ENCODE peak calls at places on chromosome 18, in six cellular contexts. C, A, S, E, P and N are unnamed samples.
A peak's percentile ranks its signal among the peaks of the same experiment; 100 is the strongest.

GRCh38 chr18:55256568-55257289 is 297.5 kb upstream of the CCDC68 start:
- DNase-seq in P (no peak), S (no peak), C (no peak), A (no peak), E (no peak), N (no peak)

GRCh38 chr18:5395860-5396448 is 100.4 kb upstream of the ZBTB14 start:
- DNase-seq in E (no peak), C (no peak), S (no peak), A (no peak), P (no peak), N (no peak)

GRCh38 chr18:35469696-35470095 is 28.1 kb downstream of the INO80C start:
- DNase-seq in E (no peak), P (no peak), C (no peak), A (no peak), S (no peak), N (no peak)

GRCh38 chr18:66749475-66750035 is 145.7 kb upstream of the CDH19 start:
- DNase-seq in C (peak; percentile 35), E (no peak), P (no peak), S (no peak), A (no peak), N (no peak)

GRCh38 chr18:79912409-79912991 is 39.0 kb downstream of the SLC66A2 start:
- DNase-seq in C (no peak), S (peak; percentile 43), A (no peak), E (peak; percentile 13), P (no peak), N (no peak)

GRCh38 chr18:51614967-51615571 is 417.6 kb upstream of the MEX3C start:
- DNase-seq in C (no peak), E (peak; percentile 63), S (no peak), P (no peak), A (no peak), N (no peak)

GRCh38 chr18:9184998-9185613 is 48.5 kb downstream of the ANKRD12 start:
- DNase-seq in E (no peak), P (no peak), C (no peak), A (no peak), S (no peak), N (no peak)

GRCh38 chr18:54392621-54393023 is 34.9 kb downstream of the C18orf54 start:
- DNase-seq in A (no peak), P (no peak), E (peak; percentile 86), S (peak; percentile 52), C (peak; percentile 94), N (peak; percentile 69)

GRCh38 chr18:22250591-22250996 is 81.2 kb downstream of the GATA6 start:
- DNase-seq in E (no peak), A (no peak), S (no peak), P (no peak), C (peak; percentile 23), N (no peak)

GRCh38 chr18:59907172-59907571 is 7.4 kb downstream of the PMAIP1 start:
- DNase-seq in E (no peak), A (no peak), C (peak; percentile 67), S (no peak), P (no peak), N (peak; percentile 20)

GRCh38 chr18:58367425-58368140 is 261.3 kb downstream of the ALPK2 start:
- DNase-seq in E (no peak), C (no peak), A (no peak), S (no peak), P (no peak), N (no peak)

GRCh38 chr18:78918707-78919106 is 60.9 kb upstream of the SALL3 start:
- DNase-seq in C (no peak), A (no peak), S (no peak), E (no peak), P (no peak), N (no peak)

GRCh38 chr18:5546660-5547059 is 2.9 kb upstream of the EPB41L3 start:
- DNase-seq in S (peak; percentile 75), C (peak; percentile 55), A (no peak), P (no peak), E (peak; percentile 68), N (no peak)

GRCh38 chr18:59921384-59921891 is 21.6 kb downstream of the PMAIP1 start:
- DNase-seq in S (no peak), C (no peak), E (no peak), P (no peak), A (no peak), N (no peak)

GRCh38 chr18:26493021-26493420 is 55.3 kb downstream of the KCTD1 start:
- DNase-seq in C (no peak), E (no peak), P (no peak), A (no peak), S (no peak), N (no peak)

GRCh38 chr18:30929718-30930117 is 112.8 kb downstream of the DSC3 start:
- DNase-seq in P (no peak), A (no peak), S (no peak), E (no peak), C (no peak), N (no peak)

GRCh38 chr18:46096651-46097300 is 1.3 kb downstream of the ATP5F1A start:
- DNase-seq in A (no peak), P (no peak), E (no peak), S (peak; percentile 47), C (no peak), N (peak; percentile 19)

GRCh38 chr18:11393486-11393885 is 215.9 kb upstream of the SLC35G4 start:
- DNase-seq in P (peak; percentile 60), S (peak; percentile 63), C (no peak), A (no peak), E (no peak), N (no peak)

GRCh38 chr18:76530391-76530790 is 35.3 kb upstream of the ZNF516 start:
- DNase-seq in S (no peak), A (no peak), C (no peak), P (no peak), E (no peak), N (no peak)

GRCh38 chr18:36296591-36297418 is 708 bp upstream of the FHOD3 start:
- DNase-seq in E (peak; percentile 82), C (no peak), S (peak; percentile 93), P (peak; percentile 69), A (no peak), N (no peak)

GRCh38 chr18:37294951-37295350 is 270.6 kb downstream of the CELF4 start:
- DNase-seq in A (no peak), E (peak; percentile 33), S (peak; percentile 96), C (peak; percentile 67), P (no peak), N (peak; percentile 1)

GRCh38 chr18:52948878-52949444 is 609.0 kb downstream of the DCC start:
- DNase-seq in E (peak; percentile 27), P (no peak), A (no peak), C (no peak), S (no peak), N (no peak)

GRCh38 chr18:26089247-26090129 is 925 bp downstream of the SS18 start:
- DNase-seq in S (no peak), A (no peak), E (peak; percentile 33), C (peak; percentile 73), P (no peak), N (peak; percentile 41)

GRCh38 chr18:58452392-58453166 is 176.3 kb downstream of the ALPK2 start:
- DNase-seq in C (no peak), P (no peak), S (no peak), A (no peak), E (no peak), N (no peak)

GRCh38 chr18:7658701-7659100 is 91.6 kb downstream of the PTPRM start:
- DNase-seq in S (no peak), P (no peak), C (no peak), A (no peak), E (no peak), N (no peak)

GRCh38 chr18:63042351-63042750 is 277.2 kb downstream of the BCL2 start:
- DNase-seq in C (no peak), E (no peak), P (no peak), A (no peak), S (no peak), N (no peak)

GRCh38 chr18:76621782-76622495 is 126.9 kb upstream of the ZNF516 start:
- DNase-seq in C (no peak), E (peak; percentile 50), A (no peak), P (no peak), S (no peak), N (no peak)

GRCh38 chr18:27400001-27400400 is 214.9 kb upstream of the CHST9 start:
- DNase-seq in C (no peak), A (no peak), P (no peak), E (no peak), S (peak; percentile 92), N (no peak)

DNA sequence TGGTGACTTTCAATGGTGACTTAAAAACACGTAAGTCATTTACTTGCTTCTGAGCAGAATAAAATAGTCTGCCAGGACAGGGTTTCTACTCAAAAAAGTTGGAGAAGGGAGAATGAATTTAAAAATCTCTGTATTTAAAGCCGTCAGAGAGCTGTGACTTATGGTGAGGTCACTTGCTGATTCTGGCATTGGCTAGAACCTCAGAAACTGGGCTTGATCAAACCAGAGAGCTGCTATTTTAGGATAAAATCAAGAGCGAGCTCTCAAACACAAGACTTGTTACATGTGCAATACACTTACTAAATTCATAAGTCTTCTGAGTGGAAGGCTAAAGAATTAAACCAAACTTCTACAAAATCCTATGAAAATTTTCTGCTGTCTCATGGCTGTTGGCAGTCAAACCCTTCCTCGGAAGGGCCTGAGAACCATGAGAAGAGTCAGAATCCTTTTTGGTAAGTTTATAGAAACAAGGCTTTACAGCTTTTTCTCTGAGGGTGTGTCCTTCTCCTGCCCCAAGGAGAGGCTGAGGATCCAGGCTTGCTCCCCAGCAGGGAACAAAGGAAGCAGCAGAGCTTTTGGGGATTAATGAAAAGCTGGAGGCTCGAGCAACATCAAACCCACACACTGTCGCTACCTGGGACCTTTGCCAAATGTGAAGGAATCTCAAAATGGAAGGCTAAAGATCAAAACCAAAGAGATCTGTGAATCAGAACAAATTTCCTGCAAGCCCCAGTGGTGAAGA is 816.4 kb downstream of the SOCS6 start:
- DNase-seq in C (no peak), P (no peak), E (no peak), A (no peak), S (peak; percentile 48), N (no peak)
- H3K27ac ChIP-seq in C (no peak overlapping the region), P (peak overlapping the region; percentile 14), E (no peak overlapping the region), A (peak overlapping the region; percentile 72), S (no peak overlapping the region), N (no peak overlapping the region)

GRCh38 chr18:23284629-23285028 is 149.3 kb downstream of the CABLES1 start:
- DNase-seq in A (no peak), S (peak; percentile 71), P (no peak), C (no peak), E (no peak), N (no peak)
- H3K27ac ChIP-seq in A (no peak overlapping the region), S (no peak overlapping the region), P (no peak overlapping the region), C (no peak overlapping the region), E (peak overlapping the region; percentile 21), N (no peak overlapping the region)

DNA sequence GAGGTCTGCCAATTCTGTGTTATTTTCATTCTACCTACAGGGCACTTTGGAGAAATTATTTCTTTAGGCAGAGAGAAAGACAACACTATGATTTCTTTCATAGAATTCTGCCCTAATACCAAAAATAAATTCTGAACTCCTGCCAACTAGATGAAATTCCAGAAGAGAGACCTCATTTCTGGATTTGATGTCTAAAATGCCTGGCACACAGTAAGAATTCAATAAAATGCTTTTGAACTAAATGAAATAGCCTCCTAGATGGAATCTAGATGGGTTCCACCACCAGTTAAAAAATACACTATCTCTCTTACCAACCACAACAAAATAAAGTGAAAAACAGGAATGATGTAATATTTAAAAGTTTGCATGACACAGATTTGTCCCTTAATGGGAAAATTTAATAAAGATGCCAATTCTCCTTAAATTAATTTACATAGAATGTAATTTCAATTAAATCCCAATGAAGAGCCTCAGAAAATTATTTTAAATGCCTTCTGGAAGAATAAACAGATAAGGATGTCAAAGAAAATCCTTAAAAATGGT is 75.0 kb downstream of the OSBPL1A start:
- DNase-seq in A (no peak), S (no peak), C (no peak), E (no peak), P (no peak), N (no peak)
- H3K27ac ChIP-seq in A (no peak overlapping the region), S (no peak overlapping the region), C (no peak overlapping the region), E (no peak overlapping the region), P (no peak overlapping the region), N (no peak overlapping the region)

GRCh38 chr18:69759046-69759445 is 188.6 kb downstream of the CD226 start:
- DNase-seq in P (no peak), E (no peak), C (no peak), A (no peak), S (no peak), N (no peak)
- H3K27ac ChIP-seq in P (no peak overlapping the region), E (no peak overlapping the region), C (no peak overlapping the region), A (no peak overlapping the region), S (no peak overlapping the region), N (no peak overlapping the region)